ENCODE peak calls at places on chromosomes 4 and X, in nine cellular contexts. O, N, S, B, T, Y, X, H and V are unnamed samples.

GRCh38 chr4:104494161-104494560 is 533 bp downstream of the CXXC4 start:
- DNase-seq in H (no peak), N (no peak), T (no peak), Y (peak; percentile 5), X (no peak), B (no peak), O (no peak), S (no peak), V (no peak)

GRCh38 chr4:21901831-21902230 is 46.7 kb downstream of the KCNIP4 start:
- DNase-seq in H (no peak), N (no peak), X (no peak), B (no peak), T (no peak), Y (peak; percentile 85), S (no peak), O (no peak), V (no peak)

GRCh38 chr4:98601719-98602118 is 56.7 kb downstream of the TSPAN5 start:
- DNase-seq in N (no peak), B (no peak), T (no peak), S (no peak), O (no peak), Y (peak; percentile 53), H (no peak), X (no peak), V (no peak)

GRCh38 chr4:143402776-143403550 is 66.3 kb downstream of the GAB1 start:
- DNase-seq in Y (peak; percentile 44), H (no peak), B (no peak), N (no peak), T (peak; percentile 36), X (no peak), O (no peak), S (no peak), V (no peak)

GRCh38 chr4:169438057-169438480 is 167.3 kb upstream of the SH3RF1 start:
- DNase-seq in X (no peak), H (no peak), T (no peak), Y (no peak), B (no peak), N (no peak), S (no peak), O (no peak), V (no peak)

GRCh38 chr4:43242611-43243010 is 350.1 kb downstream of the GRXCR1 start:
- DNase-seq in S (no peak), N (no peak), X (no peak), T (no peak), O (no peak), B (no peak), Y (peak; percentile 66), H (no peak), V (no peak)

GRCh38 chrX:152202886-152203285 is 64.5 kb upstream of the MAGEA10 start:
- DNase-seq in B (no peak), T (no peak), Y (no peak), O (no peak), H (no peak), S (no peak), X (no peak), N (no peak), V (no peak)

GRCh38 chrX:136457303-136457917 is 30.3 kb upstream of the BRS3 start:
- DNase-seq in S (no peak), Y (no peak), T (no peak), H (no peak), N (no peak), B (no peak), X (no peak), O (no peak), V (no peak)

GRCh38 chr4:86279247-86279960 is 80.4 kb downstream of the MAPK10 start:
- DNase-seq in T (no peak), S (no peak), H (no peak), O (no peak), B (no peak), N (no peak), X (no peak), Y (no peak), V (no peak)

GRCh38 chr4:38189445-38189844 is 229.2 kb downstream of the PTTG2 start:
- DNase-seq in S (no peak), H (no peak), T (no peak), B (no peak), N (no peak), Y (peak; percentile 91), X (no peak), O (no peak), V (no peak)

GRCh38 chr4:40363382-40363920 is 28.3 kb downstream of the CHRNA9 start:
- DNase-seq in B (no peak), N (no peak), O (no peak), T (no peak), S (no peak), H (no peak), Y (no peak), X (no peak), V (no peak)

GRCh38 chr4:15956179-15956850 is 6.7 kb downstream of the FGFBP2 start:
- DNase-seq in T (peak; percentile 83), X (peak; percentile 22), S (peak; percentile 61), Y (peak; percentile 70), B (peak; percentile 90), H (no peak), N (peak; percentile 78), O (peak; percentile 69), V (no peak)

GRCh38 chrX:110082156-110082555 is 79.2 kb downstream of the TMEM164 start:
- DNase-seq in O (no peak), Y (peak; percentile 79), T (no peak), N (no peak), B (no peak), H (no peak), S (no peak), X (no peak), V (no peak)

GRCh38 chr4:80091184-80091583 is 18.2 kb upstream of the ANTXR2 start:
- DNase-seq in N (no peak), T (no peak), O (no peak), B (no peak), Y (no peak), S (no peak), H (no peak), X (no peak), V (no peak)
- H3K27ac ChIP-seq in N (no peak overlapping the region), T (no peak overlapping the region), O (no peak overlapping the region), B (no peak overlapping the region), Y (no peak overlapping the region), S (no peak overlapping the region), H (no peak overlapping the region), X (no peak overlapping the region), V (no peak overlapping the region)

GRCh38 chr4:72119946-72120345 is 88.1 kb downstream of the NPFFR2 start:
- DNase-seq in X (no peak), N (no peak), H (no peak), T (no peak), S (no peak), Y (no peak), O (no peak), B (no peak), V (no peak)
- H3K27ac ChIP-seq in X (no peak overlapping the region), N (no peak overlapping the region), H (no peak overlapping the region), T (no peak overlapping the region), S (no peak overlapping the region), Y (no peak overlapping the region), O (no peak overlapping the region), B (no peak overlapping the region), V (no peak overlapping the region)

GRCh38 chr4:8428288-8429097 is 12.0 kb downstream of the ACOX3 start:
- DNase-seq in X (peak; percentile 90), B (peak; percentile 92), N (peak; percentile 86), T (peak; percentile 89), H (peak; percentile 96), Y (peak; percentile 93), O (peak; percentile 85), S (peak; percentile 88), V (no peak)
- H3K27ac ChIP-seq in X (peak overlapping the region; percentile 75), B (peak overlapping the region; percentile 75), N (peak overlapping the region; percentile 67), T (no peak overlapping the region), H (peak overlapping the region; percentile 92), Y (peak overlapping the region; percentile 43), O (peak overlapping the region; percentile 69), S (no peak overlapping the region), V (peak overlapping the region; percentile 73)

DNA sequence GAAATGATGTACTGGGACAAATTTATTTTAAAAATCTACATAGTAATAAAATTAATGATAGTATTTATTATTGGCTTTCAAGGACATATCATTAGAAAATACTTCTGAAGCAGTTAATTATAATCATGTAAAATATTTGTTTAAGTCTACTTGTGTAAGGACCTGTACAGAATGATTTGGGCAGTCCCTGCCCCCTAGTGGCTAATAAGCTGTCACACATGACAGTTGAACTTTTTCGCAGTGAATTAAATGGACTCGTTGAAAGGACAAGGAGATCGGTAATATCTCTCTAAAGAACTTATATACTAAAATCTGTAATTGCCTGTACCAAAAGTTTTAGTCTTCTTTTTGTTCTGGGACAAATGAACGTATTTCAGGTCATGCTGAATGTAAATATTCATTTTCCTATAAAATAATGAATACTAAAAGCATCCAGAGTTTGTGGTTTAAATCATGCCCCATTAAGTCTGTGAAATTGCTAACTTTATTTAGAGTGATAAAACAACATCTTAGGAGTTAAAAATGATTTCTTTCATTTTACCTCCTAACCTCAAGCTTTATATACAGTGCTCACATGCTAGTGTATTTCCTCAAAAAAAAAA is 13.6 kb downstream of the EXOC1 start:
- DNase-seq in O (no peak), Y (peak; percentile 80), S (no peak), N (peak; percentile 8), T (peak; percentile 77), X (peak; percentile 3), B (no peak), H (no peak), V (no peak)
- H3K27ac ChIP-seq in O (no peak overlapping the region), Y (peak overlapping the region; percentile 84), S (no peak overlapping the region), N (no peak overlapping the region), T (peak overlapping the region; percentile 49), X (no peak overlapping the region), B (peak overlapping the region; percentile 81), H (peak overlapping the region; percentile 22), V (peak overlapping the region; percentile 75)

DNA sequence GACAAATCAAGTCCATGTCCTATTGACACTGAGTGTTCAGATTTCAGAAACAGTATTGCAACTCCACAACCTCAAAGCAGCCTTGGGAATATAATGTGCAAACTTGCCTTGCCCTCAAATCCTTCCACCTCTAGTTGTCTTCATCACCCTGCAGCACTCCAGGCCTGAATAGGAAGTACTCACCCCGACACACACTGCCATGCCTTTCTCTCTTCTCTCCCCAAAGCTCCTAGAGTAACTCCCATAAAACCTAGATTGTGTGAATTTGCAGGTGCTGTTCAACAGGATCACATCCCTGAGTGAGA is 19.6 kb downstream of the ACSL1 start:
- DNase-seq in S (no peak), X (no peak), H (no peak), O (no peak), T (no peak), Y (no peak), B (no peak), N (no peak), V (no peak)
- H3K27ac ChIP-seq in S (no peak overlapping the region), X (peak overlapping the region; percentile 79), H (no peak overlapping the region), O (peak overlapping the region; percentile 12), T (no peak overlapping the region), Y (no peak overlapping the region), B (peak overlapping the region; percentile 72), N (peak overlapping the region; percentile 75), V (peak overlapping the region; percentile 36)

GRCh38 chr4:53019485-53020382 is 157.6 kb downstream of the RASL11B start:
- DNase-seq in N (no peak), X (no peak), B (no peak), Y (peak; percentile 77), S (no peak), O (no peak), T (no peak), H (no peak), V (no peak)
- H3K27ac ChIP-seq in N (no peak overlapping the region), X (no peak overlapping the region), B (no peak overlapping the region), Y (peak overlapping the region; percentile 60), S (no peak overlapping the region), O (no peak overlapping the region), T (no peak overlapping the region), H (no peak overlapping the region), V (no peak overlapping the region)